ENCODE peak calls at places on chromosomes 1 and 21, in four cellular contexts. B, D, U and H are unnamed samples.

GRCh38 chr1:201597551-201598230 is 58.8 kb downstream of the NAV1 start:
- DNase-seq in B (no peak), D (no peak), U (no peak), H (no peak)

GRCh38 chr1:179806333-179806732 is 63.2 kb downstream of the FAM163A start:
- DNase-seq in B (no peak), U (no peak), D (no peak), H (no peak)

GRCh38 chr1:20829531-20829930 is 42.4 kb upstream of the HP1BP3 start:
- DNase-seq in D (no peak), B (no peak), U (no peak), H (no peak)

GRCh38 chr1:109218516-109218915 is 4.8 kb downstream of the SARS1 start:
- DNase-seq in U (no peak), D (no peak), B (no peak), H (no peak)

GRCh38 chr1:3910769-3911520 is 10.9 kb upstream of the C1orf174 start:
- DNase-seq in B (peak; percentile 86), D (peak; percentile 85), U (no peak), H (peak; percentile 57)

GRCh38 chr1:228527596-228527995 is 40.4 kb downstream of the RNF187 start:
- DNase-seq in B (no peak), D (no peak), U (no peak), H (no peak)

GRCh38 chr1:152783095-152783494 is 3.0 kb upstream of the LCE1E start:
- DNase-seq in D (no peak), U (no peak), B (no peak), H (no peak)

GRCh38 chr1:245702346-245702745 is 547.6 kb downstream of the KIF26B start:
- DNase-seq in U (no peak), D (no peak), B (no peak), H (no peak)

GRCh38 chr1:231359113-231359512 is 21.0 kb downstream of the SPRTN start:
- DNase-seq in D (no peak), B (no peak), U (no peak), H (no peak)

GRCh38 chr21:41919666-41920398 is 34.0 kb downstream of the C2CD2 start:
- DNase-seq in D (no peak), B (no peak), U (no peak), H (no peak)

GRCh38 chr1:231036416-231036815 is 3.6 kb downstream of the FAM89A start:
- DNase-seq in D (no peak), B (no peak), U (no peak), H (no peak)

GRCh38 chr1:94169126-94169525 is 48.2 kb upstream of the ABCA4 start:
- DNase-seq in U (no peak), B (no peak), D (no peak), H (no peak)

GRCh38 chr1:81142099-81142776 is 658.5 kb upstream of the ADGRL2 start:
- DNase-seq in D (no peak), U (no peak), B (no peak), H (no peak)

GRCh38 chr21:42209801-42210479 is 9.0 kb upstream of the ABCG1 start:
- DNase-seq in B (no peak), D (no peak), U (no peak), H (no peak)

GRCh38 chr1:83692524-83693336 is 306.2 kb downstream of the TTLL7 start:
- DNase-seq in B (peak; percentile 54), D (no peak), U (peak; percentile 9), H (peak; percentile 1)

GRCh38 chr1:24266398-24266941 is 52.7 kb upstream of the GRHL3 start:
- DNase-seq in U (no peak), D (no peak), B (no peak), H (peak; percentile 14)

GRCh38 chr1:15476927-15477326 is 1.0 kb downstream of the CELA2B start:
- DNase-seq in B (no peak), U (no peak), D (peak; percentile 45), H (no peak)

GRCh38 chr1:2213576-2214505 is 14.3 kb upstream of the SKI start:
- DNase-seq in B (no peak), U (no peak), D (no peak), H (no peak)

GRCh38 chr1:29884740-29885139 is 648.4 kb downstream of the PTPRU start:
- DNase-seq in U (no peak), D (no peak), B (no peak), H (no peak)

GRCh38 chr1:24107462-24108225 is 4.3 kb downstream of the MYOM3 start:
- DNase-seq in D (no peak), B (no peak), U (no peak), H (no peak)

GRCh38 chr1:152108899-152109222 is 6.4 kb downstream of the TCHH start:
- DNase-seq in B (peak; percentile 31), U (no peak), D (no peak), H (no peak)

GRCh38 chr21:44869860-44870747 is 3.4 kb downstream of the PTTG1IP start:
- DNase-seq in U (no peak), B (no peak), D (no peak), H (peak; percentile 96)

GRCh38 chr1:226632169-226632884 is 83.8 kb downstream of the STUM start:
- DNase-seq in U (no peak), B (no peak), D (no peak), H (no peak)

GRCh38 chr21:46294647-46295176 is 8.6 kb downstream of the YBEY start:
- DNase-seq in U (no peak), B (no peak), D (peak; percentile 71), H (no peak)

GRCh38 chr1:162011337-162012012 is 12.2 kb downstream of the OLFML2B start:
- DNase-seq in D (no peak), U (no peak), B (no peak), H (no peak)

GRCh38 chr1:162008799-162009198 is 14.9 kb downstream of the OLFML2B start:
- DNase-seq in D (no peak), B (no peak), U (no peak), H (no peak)

GRCh38 chr1:162010175-162010506 is 13.5 kb downstream of the OLFML2B start:
- DNase-seq in D (no peak), B (no peak), U (no peak), H (no peak)

GRCh38 chr1:162007485-162007884 is 16.2 kb downstream of the OLFML2B start:
- DNase-seq in D (no peak), U (no peak), B (no peak), H (no peak)

DNA sequence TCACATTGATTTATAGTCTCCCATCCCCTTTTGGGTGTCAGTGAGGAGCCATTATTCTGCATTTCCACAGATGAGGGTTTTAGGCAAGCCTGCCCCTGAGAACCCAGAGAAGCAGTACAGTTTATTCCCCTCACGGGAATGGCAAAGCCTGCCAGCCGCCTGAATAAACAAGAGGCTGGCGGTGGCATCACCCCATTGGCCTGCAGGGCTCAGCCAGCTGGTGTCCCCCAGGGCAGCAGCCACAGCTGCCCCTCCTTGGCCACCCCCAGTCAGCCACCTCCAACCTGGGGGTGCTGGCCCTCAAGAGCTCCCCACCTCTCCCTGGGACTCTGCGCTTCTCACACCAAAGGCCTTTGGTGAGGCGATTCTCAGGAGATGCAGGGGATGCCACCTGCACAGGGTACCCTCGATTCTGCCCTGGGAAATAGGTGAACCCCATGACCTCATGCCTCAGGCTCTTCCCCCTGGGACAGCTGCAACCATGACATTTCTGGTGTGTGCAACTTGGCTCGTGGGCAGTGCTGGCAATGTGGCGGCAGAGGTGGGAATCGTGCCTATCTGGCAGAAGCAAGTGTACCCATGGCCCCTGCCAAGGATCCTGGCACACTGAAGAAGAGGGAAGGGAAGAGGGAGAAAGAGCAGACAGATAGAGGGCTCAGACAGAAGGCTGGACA is 14.0 kb downstream of the OLFML2B start:
- DNase-seq in U (no peak), B (no peak), D (no peak), H (no peak)
- TF ChIP-seq ETV6 in U (no peak), B (no peak), D (no peak), H (no peak)

DNA sequence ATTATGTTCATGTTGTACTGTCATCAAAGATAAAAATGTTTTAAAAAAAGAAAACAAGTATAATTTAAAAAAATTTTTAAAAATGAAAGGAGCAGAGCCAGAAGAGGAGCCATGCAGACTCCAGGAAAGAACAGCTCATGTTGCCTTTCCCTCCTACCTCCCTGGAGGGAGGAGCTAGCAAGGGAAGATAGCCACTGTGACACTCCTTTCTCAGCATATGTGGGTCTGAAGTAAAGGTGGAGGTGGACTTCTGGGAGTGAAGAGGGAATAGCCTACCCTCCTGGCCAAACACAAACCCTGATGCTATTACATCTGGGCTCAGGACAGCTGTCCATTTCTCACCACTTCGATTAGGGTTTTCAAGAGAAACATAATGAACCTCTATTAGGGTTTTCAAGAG is 54.2 kb downstream of the SLC2A1 start:
- DNase-seq in B (no peak), D (peak; percentile 25), U (no peak), H (no peak)
- TF ChIP-seq ETV6 in B (no peak), D (no peak), U (no peak), H (no peak)

GRCh38 chr1:56575865-56576264 is 3.5 kb downstream of the PLPP3 start:
- DNase-seq in B (no peak), D (no peak), U (no peak), H (no peak)
- TF ChIP-seq ETV6 in B (no peak), D (no peak), U (no peak), H (no peak)

GRCh38 chr21:33478182-33478581 is 1.6 kb downstream of the TMEM50B start:
- DNase-seq in D (no peak), B (no peak), U (no peak), H (no peak)

GRCh38 chr21:33477066-33477465 is 2.7 kb downstream of the TMEM50B start:
- DNase-seq in B (no peak), D (no peak), U (no peak), H (no peak)

GRCh38 chr21:33480481-33481103 is 818 bp upstream of the TMEM50B start:
- DNase-seq in U (no peak), B (no peak), D (no peak), H (no peak)

GRCh38 chr21:33479679-33480480 is at the start of gene TMEM50B:
- DNase-seq in B (peak; percentile 95), D (peak; percentile 100), U (peak; percentile 79), H (peak; percentile 90)

GRCh38 chr21:33478858-33479678 is 706 bp downstream of the TMEM50B start:
- DNase-seq in D (peak; percentile 64), B (peak; percentile 69), U (no peak), H (peak; percentile 10)
- TF ChIP-seq ETV6 in D (no peak), B (no peak), U (no peak), H (no peak)

GRCh38 chr1:17011439-17012307 is at the start of gene ATP13A2:
- DNase-seq in U (no peak), B (peak; percentile 94), D (peak; percentile 96), H (peak; percentile 75)

GRCh38 chr1:17007121-17007520 is 4.6 kb downstream of the ATP13A2 start:
- DNase-seq in B (peak; percentile 58), U (no peak), D (no peak), H (no peak)

GRCh38 chr1:17008208-17008855 is 3.4 kb downstream of the ATP13A2 start:
- DNase-seq in B (no peak), U (no peak), D (no peak), H (no peak)

GRCh38 chr1:17010601-17011438 is 908 bp downstream of the ATP13A2 start:
- DNase-seq in U (no peak), D (peak; percentile 54), B (no peak), H (no peak)

DNA sequence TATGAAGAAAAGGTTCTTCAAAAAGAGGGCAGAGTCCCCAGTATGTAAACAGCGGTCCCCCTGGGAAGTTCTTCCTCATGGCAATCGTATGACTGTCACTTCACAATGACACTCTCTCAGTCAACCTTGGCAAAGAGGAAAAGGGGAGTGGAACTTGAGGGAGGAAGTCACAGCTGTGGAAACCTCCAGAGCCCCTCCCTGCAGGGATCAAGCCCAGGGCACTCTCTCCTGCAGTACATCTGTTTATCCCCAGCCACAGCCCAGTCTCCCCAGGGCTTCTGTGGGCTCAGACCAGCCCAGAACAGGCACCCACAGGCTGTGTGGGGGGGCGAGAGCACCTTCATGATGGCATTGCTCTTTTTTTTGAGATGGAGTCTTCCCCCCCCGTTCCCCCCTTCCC is 2.0 kb downstream of the ATP13A2 start:
- DNase-seq in U (no peak), D (no peak), B (no peak), H (peak; percentile 27)
- TF ChIP-seq ETV6 in U (no peak), D (no peak), B (no peak), H (no peak)